ENCODE peak calls at places on chromosomes 12 and 14, in nine cellular contexts. One of them, this sample, is unnamed.

GRCh38 chr14:98240396-98240795 is 1031.6 kb downstream of the BCL11B start:
- DNase-seq in AG09319: no peak
- DNase-seq in H9: no peak
- DNase-seq in AG09309: no peak
- DNase-seq in osteocyte: no peak
- DNase-seq in AG10803: no peak
- DNase-seq in heart left ventricle: no peak
- DNase-seq in glutamatergic neuron: no peak
- DNase-seq in CD4-positive, alpha-beta T cell: no peak
- DNase-seq in this sample: no peak

GRCh38 chr14:54169254-54169924 is 212.8 kb upstream of the BMP4 start:
- DNase-seq in AG09319: no peak
- DNase-seq in H9: no peak
- DNase-seq in AG09309: no peak
- DNase-seq in osteocyte: no peak
- DNase-seq in AG10803: no peak
- DNase-seq in heart left ventricle: no peak
- DNase-seq in glutamatergic neuron: peak; percentile 22
- DNase-seq in CD4-positive, alpha-beta T cell: no peak
- DNase-seq in this sample: no peak

GRCh38 chr14:63051966-63052365 is 6.7 kb upstream of the KCNH5 start:
- DNase-seq in AG09319: no peak
- DNase-seq in H9: no peak
- DNase-seq in AG09309: no peak
- DNase-seq in osteocyte: no peak
- DNase-seq in AG10803: no peak
- DNase-seq in heart left ventricle: no peak
- DNase-seq in glutamatergic neuron: no peak
- DNase-seq in CD4-positive, alpha-beta T cell: no peak
- DNase-seq in this sample: no peak

GRCh38 chr12:102527256-102527720 is 46.9 kb upstream of the IGF1 start:
- DNase-seq in AG09319: no peak
- DNase-seq in H9: no peak
- DNase-seq in AG09309: peak; percentile 66
- DNase-seq in osteocyte: no peak
- DNase-seq in AG10803: peak; percentile 57
- DNase-seq in heart left ventricle: no peak
- DNase-seq in glutamatergic neuron: no peak
- DNase-seq in CD4-positive, alpha-beta T cell: no peak
- DNase-seq in this sample: no peak

GRCh38 chr12:54716284-54716683 is 68.1 kb upstream of the DCD start:
- DNase-seq in AG09319: no peak
- DNase-seq in H9: no peak
- DNase-seq in AG09309: no peak
- DNase-seq in osteocyte: no peak
- DNase-seq in AG10803: no peak
- DNase-seq in heart left ventricle: no peak
- DNase-seq in glutamatergic neuron: no peak
- DNase-seq in CD4-positive, alpha-beta T cell: no peak
- DNase-seq in this sample: no peak

GRCh38 chr12:15789215-15790171 is at the start of gene EPS8:
- DNase-seq in AG09319: peak; percentile 83
- DNase-seq in H9: peak; percentile 95
- DNase-seq in AG09309: peak; percentile 66
- DNase-seq in osteocyte: peak; percentile 99
- DNase-seq in AG10803: peak; percentile 93
- DNase-seq in heart left ventricle: peak; percentile 96
- DNase-seq in glutamatergic neuron: peak; percentile 98
- DNase-seq in CD4-positive, alpha-beta T cell: peak; percentile 88
- DNase-seq in this sample: peak; percentile 90

GRCh38 chr12:5379737-5380496 is 52.0 kb upstream of the NTF3 start:
- DNase-seq in AG09319: no peak
- DNase-seq in H9: no peak
- DNase-seq in AG09309: no peak
- DNase-seq in osteocyte: no peak
- DNase-seq in AG10803: no peak
- DNase-seq in heart left ventricle: no peak
- DNase-seq in glutamatergic neuron: no peak
- DNase-seq in CD4-positive, alpha-beta T cell: no peak
- DNase-seq in this sample: no peak

GRCh38 chr14:54002653-54003052 is 46.0 kb upstream of the BMP4 start:
- DNase-seq in AG09319: no peak
- DNase-seq in H9: no peak
- DNase-seq in AG09309: peak; percentile 67
- DNase-seq in osteocyte: no peak
- DNase-seq in AG10803: peak; percentile 59
- DNase-seq in heart left ventricle: no peak
- DNase-seq in glutamatergic neuron: peak; percentile 18
- DNase-seq in CD4-positive, alpha-beta T cell: no peak
- DNase-seq in this sample: no peak

GRCh38 chr12:4962539-4963486 is 53.1 kb downstream of the KCNA1 start:
- DNase-seq in AG09319: no peak
- DNase-seq in H9: peak; percentile 68
- DNase-seq in AG09309: no peak
- DNase-seq in osteocyte: no peak
- DNase-seq in AG10803: no peak
- DNase-seq in heart left ventricle: no peak
- DNase-seq in glutamatergic neuron: no peak
- DNase-seq in CD4-positive, alpha-beta T cell: no peak
- DNase-seq in this sample: no peak

GRCh38 chr12:19959353-19959752 is 409.0 kb upstream of the PDE3A start:
- DNase-seq in AG09319: no peak
- DNase-seq in H9: no peak
- DNase-seq in AG09309: no peak
- DNase-seq in osteocyte: no peak
- DNase-seq in AG10803: peak; percentile 20
- DNase-seq in heart left ventricle: no peak
- DNase-seq in glutamatergic neuron: no peak
- DNase-seq in CD4-positive, alpha-beta T cell: no peak
- DNase-seq in this sample: no peak

GRCh38 chr14:22095845-22096510 is 422.4 kb upstream of the OR4E1 start:
- DNase-seq in AG09319: no peak
- DNase-seq in H9: no peak
- DNase-seq in AG09309: no peak
- DNase-seq in osteocyte: no peak
- DNase-seq in AG10803: no peak
- DNase-seq in heart left ventricle: no peak
- DNase-seq in glutamatergic neuron: no peak
- DNase-seq in CD4-positive, alpha-beta T cell: peak; percentile 24
- DNase-seq in this sample: no peak

GRCh38 chr14:92323031-92323915 is at the start of gene SLC24A4:
- DNase-seq in AG09319: no peak
- DNase-seq in H9: peak; percentile 60
- DNase-seq in AG09309: no peak
- DNase-seq in osteocyte: no peak
- DNase-seq in AG10803: no peak
- DNase-seq in heart left ventricle: no peak
- DNase-seq in glutamatergic neuron: peak; percentile 65
- DNase-seq in CD4-positive, alpha-beta T cell: no peak
- DNase-seq in this sample: no peak

GRCh38 chr12:67968316-67968715 is 20.9 kb upstream of the IFNG-AS1 start:
- DNase-seq in AG09319: no peak
- DNase-seq in H9: no peak
- DNase-seq in AG09309: no peak
- DNase-seq in osteocyte: no peak
- DNase-seq in AG10803: no peak
- DNase-seq in heart left ventricle: no peak
- DNase-seq in glutamatergic neuron: no peak
- DNase-seq in CD4-positive, alpha-beta T cell: no peak
- DNase-seq in this sample: no peak

GRCh38 chr12:23055004-23055403 is 430.0 kb downstream of the ETNK1 start:
- DNase-seq in AG09319: no peak
- DNase-seq in H9: peak; percentile 74
- DNase-seq in AG09309: no peak
- DNase-seq in osteocyte: no peak
- DNase-seq in AG10803: peak; percentile 5
- DNase-seq in heart left ventricle: no peak
- DNase-seq in glutamatergic neuron: peak; percentile 51
- DNase-seq in CD4-positive, alpha-beta T cell: no peak
- DNase-seq in this sample: no peak

GRCh38 chr12:96710127-96710745 is 196.8 kb upstream of the NEDD1 start:
- DNase-seq in AG09319: no peak
- DNase-seq in H9: peak; percentile 72
- DNase-seq in AG09309: no peak
- DNase-seq in osteocyte: no peak
- DNase-seq in AG10803: no peak
- DNase-seq in heart left ventricle: no peak
- DNase-seq in glutamatergic neuron: no peak
- DNase-seq in CD4-positive, alpha-beta T cell: no peak
- DNase-seq in this sample: no peak

GRCh38 chr12:13074396-13075113 is 28.9 kb downstream of the GSG1 start:
- DNase-seq in AG09319: no peak
- DNase-seq in H9: no peak
- DNase-seq in AG09309: no peak
- DNase-seq in osteocyte: no peak
- DNase-seq in AG10803: peak; percentile 24
- DNase-seq in heart left ventricle: no peak
- DNase-seq in glutamatergic neuron: no peak
- DNase-seq in CD4-positive, alpha-beta T cell: no peak
- DNase-seq in this sample: no peak

GRCh38 chr14:99663716-99664635 is 19.0 kb downstream of the HHIPL1 start:
- DNase-seq in AG09319: no peak
- DNase-seq in H9: peak; percentile 85
- DNase-seq in AG09309: no peak
- DNase-seq in osteocyte: no peak
- DNase-seq in AG10803: no peak
- DNase-seq in heart left ventricle: peak; percentile 44
- DNase-seq in glutamatergic neuron: no peak
- DNase-seq in CD4-positive, alpha-beta T cell: no peak
- DNase-seq in this sample: no peak

GRCh38 chr14:103029936-103030335 is 27.4 kb downstream of the CDC42BPB start:
- DNase-seq in AG09319: no peak
- DNase-seq in H9: no peak
- DNase-seq in AG09309: no peak
- DNase-seq in osteocyte: no peak
- DNase-seq in AG10803: no peak
- DNase-seq in heart left ventricle: peak; percentile 65
- DNase-seq in glutamatergic neuron: no peak
- DNase-seq in CD4-positive, alpha-beta T cell: no peak
- DNase-seq in this sample: no peak

GRCh38 chr12:103805961-103806360 is 35.1 kb downstream of the NT5DC3 start:
- DNase-seq in AG09319: no peak
- DNase-seq in H9: no peak
- DNase-seq in AG09309: no peak
- DNase-seq in osteocyte: no peak
- DNase-seq in AG10803: no peak
- DNase-seq in heart left ventricle: no peak
- DNase-seq in glutamatergic neuron: no peak
- DNase-seq in CD4-positive, alpha-beta T cell: no peak
- DNase-seq in this sample: no peak
- TF ChIP-seq CTCF in AG09319: no peak
- TF ChIP-seq CTCF in H9: no peak
- TF ChIP-seq CTCF in AG09309: no peak
- TF ChIP-seq CTCF in osteocyte: no peak
- TF ChIP-seq CTCF in AG10803: no peak
- TF ChIP-seq CTCF in heart left ventricle: no peak
- TF ChIP-seq CTCF in glutamatergic neuron: no peak
- TF ChIP-seq CTCF in CD4-positive, alpha-beta T cell: no peak
- TF ChIP-seq CTCF in this sample: no peak

DNA sequence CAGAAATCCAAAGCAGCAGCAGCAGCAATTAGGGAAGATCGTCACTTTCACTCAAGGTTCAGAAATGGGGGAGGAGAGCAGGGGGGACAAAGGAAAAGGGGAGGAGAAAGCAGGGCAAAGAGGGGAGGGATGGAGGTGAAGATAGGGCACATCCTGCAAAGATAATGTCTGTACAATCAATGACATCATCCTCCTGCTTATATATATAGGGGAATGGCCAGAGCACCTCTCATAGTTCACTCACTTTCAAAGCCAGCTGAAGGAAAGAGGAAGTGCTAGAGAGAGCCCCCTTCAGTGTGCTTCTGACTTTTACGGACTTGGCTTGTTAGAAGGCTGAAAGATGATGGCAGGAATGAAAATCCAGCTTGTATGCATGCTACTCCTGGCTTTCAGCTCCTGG is at the start of gene NTS:
- DNase-seq in AG09319: no peak
- DNase-seq in H9: peak; percentile 45
- DNase-seq in AG09309: no peak
- DNase-seq in osteocyte: no peak
- DNase-seq in AG10803: no peak
- DNase-seq in heart left ventricle: no peak
- DNase-seq in glutamatergic neuron: no peak
- DNase-seq in CD4-positive, alpha-beta T cell: no peak
- DNase-seq in this sample: no peak
- TF ChIP-seq CTCF in AG09319: no peak
- TF ChIP-seq CTCF in H9: peak; percentile 17
- TF ChIP-seq CTCF in AG09309: no peak
- TF ChIP-seq CTCF in osteocyte: no peak
- TF ChIP-seq CTCF in AG10803: no peak
- TF ChIP-seq CTCF in heart left ventricle: no peak
- TF ChIP-seq CTCF in glutamatergic neuron: no peak
- TF ChIP-seq CTCF in CD4-positive, alpha-beta T cell: no peak
- TF ChIP-seq CTCF in this sample: no peak

GRCh38 chr12:119500209-119500608 is 93.4 kb upstream of the TMEM233 start:
- DNase-seq in AG09319: no peak
- DNase-seq in H9: no peak
- DNase-seq in AG09309: no peak
- DNase-seq in osteocyte: no peak
- DNase-seq in AG10803: no peak
- DNase-seq in heart left ventricle: no peak
- DNase-seq in glutamatergic neuron: no peak
- DNase-seq in CD4-positive, alpha-beta T cell: no peak
- DNase-seq in this sample: no peak
- TF ChIP-seq CTCF in AG09319: no peak
- TF ChIP-seq CTCF in H9: peak; percentile 20
- TF ChIP-seq CTCF in AG09309: no peak
- TF ChIP-seq CTCF in osteocyte: no peak
- TF ChIP-seq CTCF in AG10803: no peak
- TF ChIP-seq CTCF in heart left ventricle: no peak
- TF ChIP-seq CTCF in glutamatergic neuron: no peak
- TF ChIP-seq CTCF in CD4-positive, alpha-beta T cell: no peak
- TF ChIP-seq CTCF in this sample: no peak

DNA sequence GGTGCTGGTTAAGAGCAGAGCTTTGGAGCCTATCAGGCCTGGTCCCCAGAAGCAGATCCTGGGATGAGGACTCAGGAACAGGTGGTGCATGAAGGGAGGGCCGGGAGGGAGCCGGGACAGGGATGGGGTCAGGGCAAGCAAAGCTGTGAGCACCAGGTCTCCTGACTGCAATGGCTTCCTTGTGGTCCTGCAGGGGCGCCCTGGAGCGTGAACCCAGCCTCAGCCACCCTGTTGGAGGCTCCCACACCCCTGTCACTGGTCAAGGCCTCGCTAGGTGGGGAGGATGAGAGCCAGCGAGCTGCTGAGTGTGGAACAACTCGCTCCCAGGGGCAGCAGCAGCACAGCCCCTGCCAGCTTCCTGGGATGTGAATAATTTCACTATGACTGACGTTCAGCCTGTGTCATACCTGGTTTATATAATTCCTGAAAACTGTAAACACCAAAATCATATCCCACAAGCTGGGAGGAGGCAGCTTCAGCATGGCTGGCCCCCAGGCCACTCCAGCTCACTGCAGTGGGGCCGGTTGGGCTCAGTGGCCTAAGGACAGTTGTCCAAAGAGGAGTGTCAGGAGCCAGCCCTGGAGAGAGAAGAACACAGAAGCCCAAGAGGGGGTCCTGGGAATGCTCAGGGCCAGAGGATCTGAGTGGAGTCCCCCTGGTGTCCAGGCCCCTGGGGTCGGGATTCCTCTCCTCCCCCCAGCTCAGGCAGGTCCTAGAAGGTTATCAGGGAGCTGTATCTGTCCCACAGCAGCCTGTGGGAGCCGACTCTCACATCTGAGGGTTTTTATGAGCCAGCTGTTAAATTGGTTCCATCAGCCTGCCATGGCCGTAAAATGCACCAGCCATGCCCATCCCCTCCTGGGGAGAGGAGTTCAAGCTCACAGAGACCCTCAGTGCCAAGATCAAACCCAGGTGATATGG is 272.9 kb downstream of the ADGRD1 start:
- DNase-seq in AG09319: no peak
- DNase-seq in H9: peak; percentile 77
- DNase-seq in AG09309: no peak
- DNase-seq in osteocyte: no peak
- DNase-seq in AG10803: no peak
- DNase-seq in heart left ventricle: no peak
- DNase-seq in glutamatergic neuron: no peak
- DNase-seq in CD4-positive, alpha-beta T cell: no peak
- DNase-seq in this sample: no peak
- TF ChIP-seq CTCF in AG09319: no peak
- TF ChIP-seq CTCF in H9: peak; percentile 35
- TF ChIP-seq CTCF in AG09309: no peak
- TF ChIP-seq CTCF in osteocyte: no peak
- TF ChIP-seq CTCF in AG10803: no peak
- TF ChIP-seq CTCF in heart left ventricle: no peak
- TF ChIP-seq CTCF in glutamatergic neuron: no peak
- TF ChIP-seq CTCF in CD4-positive, alpha-beta T cell: no peak
- TF ChIP-seq CTCF in this sample: no peak